ENCODE peak calls at places on chromosomes 4 and X, in five cellular contexts. M is AG04450; H is Daoy; V is central memory CD4-positive, alpha-beta T cell; Y is small intestine. W is an unnamed sample.

GRCh38 chr4:92387459-92388069 is 83.8 kb downstream of the GRID2 start:
- DNase-seq in M (peak; percentile 8), H (peak; percentile 11), V (no peak), Y (peak; percentile 42), W (peak; percentile 69)

GRCh38 chr4:22471999-22472434 is 43.8 kb downstream of the ADGRA3 start:
- DNase-seq in M (no peak), H (no peak), V (no peak), Y (no peak), W (no peak)

GRCh38 chrX:38304010-38304409 is 23.3 kb downstream of the RPGR start:
- DNase-seq in M (no peak), H (no peak), V (no peak), Y (no peak), W (peak; percentile 33)

GRCh38 chr4:77174426-77174825 is 17.4 kb downstream of the CCNG2 start:
- DNase-seq in M (no peak), H (peak; percentile 11), V (no peak), Y (no peak), W (no peak)

GRCh38 chr4:4992833-4993232 is 26.4 kb downstream of the CYTL1 start:
- DNase-seq in M (no peak), H (no peak), V (no peak), Y (no peak), W (no peak)

GRCh38 chr4:161546902-161547301 is 616.9 kb downstream of the FSTL5 start:
- DNase-seq in M (no peak), H (no peak), V (no peak), Y (no peak), W (no peak)

GRCh38 chrX:47936224-47936939 is 67.4 kb downstream of the ZNF182 start:
- DNase-seq in M (no peak), H (no peak), V (no peak), Y (peak; percentile 1), W (no peak)

GRCh38 chr4:48653217-48654014 is 126.7 kb downstream of the FRYL start:
- DNase-seq in M (peak; percentile 32), H (no peak), V (peak; percentile 7), Y (no peak), W (no peak)

GRCh38 chrX:17024896-17025295 is 78.4 kb downstream of the REPS2 start:
- DNase-seq in M (no peak), H (peak; percentile 50), V (no peak), Y (peak; percentile 75), W (no peak)

GRCh38 chr4:39823193-39823592 is 125.3 kb downstream of the UBE2K start:
- DNase-seq in M (peak; percentile 43), H (no peak), V (no peak), Y (no peak), W (no peak)

GRCh38 chr4:79917246-79917645 is 155.8 kb downstream of the ANTXR2 start:
- DNase-seq in M (no peak), H (peak; percentile 16), V (peak; percentile 14), Y (peak; percentile 31), W (peak; percentile 53)

GRCh38 chr4:127788517-127788916 is 6.4 kb downstream of the HSPA4L start:
- DNase-seq in M (no peak), H (no peak), V (no peak), Y (peak; percentile 11), W (peak; percentile 47)

GRCh38 chrX:132187451-132187850 is 31.8 kb downstream of the RAP2C start:
- DNase-seq in M (no peak), H (no peak), V (no peak), Y (no peak), W (no peak)

GRCh38 chr4:45692131-45692530 is 431.7 kb downstream of the GABRG1 start:
- DNase-seq in M (no peak), H (no peak), V (no peak), Y (no peak), W (no peak)

GRCh38 chr4:140928880-140929279 is 172.7 kb upstream of the TBC1D9 start:
- DNase-seq in M (no peak), H (no peak), V (no peak), Y (no peak), W (peak; percentile 41)